ENCODE peak calls at places on chromosomes 13 and 19, in five cellular contexts. One of them, this sample, is unnamed.

GRCh38 chr13:34364633-34365032 is 546.7 kb downstream of the RFC3 start:
- DNase-seq in neural crest cell: no peak
- DNase-seq in body of pancreas: no peak
- DNase-seq in endothelial cell: no peak
- DNase-seq in B cell: no peak
- DNase-seq in this sample: no peak

GRCh38 chr19:4061178-4061682 is 5.5 kb downstream of the ZBTB7A start:
- DNase-seq in B cell: peak; percentile 65
- DNase-seq in neural crest cell: no peak
- DNase-seq in body of pancreas: peak; percentile 90
- DNase-seq in endothelial cell: no peak
- DNase-seq in this sample: no peak

GRCh38 chr13:61258185-61258584 is 157.5 kb downstream of the PCDH20 start:
- DNase-seq in body of pancreas: no peak
- DNase-seq in endothelial cell: no peak
- DNase-seq in B cell: no peak
- DNase-seq in neural crest cell: no peak
- DNase-seq in this sample: no peak

GRCh38 chr19:35717665-35718344 is at the start of gene KMT2B:
- DNase-seq in body of pancreas: no peak
- DNase-seq in B cell: no peak
- DNase-seq in endothelial cell: no peak
- DNase-seq in neural crest cell: peak; percentile 87
- DNase-seq in this sample: peak; percentile 99

GRCh38 chr19:41149831-41150230 is 35.6 kb downstream of the CYP2F1 start:
- DNase-seq in body of pancreas: no peak
- DNase-seq in neural crest cell: no peak
- DNase-seq in endothelial cell: no peak
- DNase-seq in B cell: no peak
- DNase-seq in this sample: no peak

GRCh38 chr13:96822900-96823299 is 171.4 kb downstream of the OXGR1 start:
- DNase-seq in B cell: no peak
- DNase-seq in neural crest cell: no peak
- DNase-seq in endothelial cell: peak; percentile 44
- DNase-seq in body of pancreas: peak; percentile 34
- DNase-seq in this sample: peak; percentile 20

GRCh38 chr13:78228940-78229339 is 310.3 kb upstream of the EDNRB start:
- DNase-seq in B cell: no peak
- DNase-seq in body of pancreas: no peak
- DNase-seq in endothelial cell: no peak
- DNase-seq in neural crest cell: no peak
- DNase-seq in this sample: no peak

GRCh38 chr13:88887045-88887662 is 1216.0 kb downstream of the SLITRK5 start:
- DNase-seq in body of pancreas: no peak
- DNase-seq in B cell: no peak
- DNase-seq in endothelial cell: no peak
- DNase-seq in neural crest cell: no peak
- DNase-seq in this sample: no peak

GRCh38 chr13:113493315-113493951 is 2.9 kb upstream of the DCUN1D2 start:
- DNase-seq in B cell: no peak
- DNase-seq in endothelial cell: no peak
- DNase-seq in neural crest cell: no peak
- DNase-seq in body of pancreas: no peak
- DNase-seq in this sample: peak; percentile 58

GRCh38 chr19:31110331-31110730 is 238.9 kb downstream of the TSHZ3 start:
- DNase-seq in neural crest cell: no peak
- DNase-seq in body of pancreas: no peak
- DNase-seq in endothelial cell: peak; percentile 13
- DNase-seq in B cell: no peak
- DNase-seq in this sample: no peak

GRCh38 chr13:77360032-77360431 is 33.1 kb upstream of the MYCBP2 start:
- DNase-seq in body of pancreas: no peak
- DNase-seq in B cell: no peak
- DNase-seq in neural crest cell: no peak
- DNase-seq in endothelial cell: no peak
- DNase-seq in this sample: no peak

GRCh38 chr13:23512762-23513395 is 57.3 kb upstream of the TNFRSF19 start:
- DNase-seq in neural crest cell: no peak
- DNase-seq in endothelial cell: no peak
- DNase-seq in B cell: no peak
- DNase-seq in body of pancreas: no peak
- DNase-seq in this sample: no peak
- TF ChIP-seq CTCF in neural crest cell: peak; percentile 35
- TF ChIP-seq CTCF in endothelial cell: peak; percentile 70
- TF ChIP-seq CTCF in B cell: peak; percentile 23
- TF ChIP-seq CTCF in body of pancreas: no peak
- TF ChIP-seq CTCF in this sample: no peak

GRCh38 chr13:68261105-68261504 is 1031.0 kb upstream of the PCDH9 start:
- DNase-seq in neural crest cell: no peak
- DNase-seq in body of pancreas: no peak
- DNase-seq in endothelial cell: no peak
- DNase-seq in B cell: no peak
- DNase-seq in this sample: no peak
- TF ChIP-seq CTCF in neural crest cell: no peak
- TF ChIP-seq CTCF in body of pancreas: no peak
- TF ChIP-seq CTCF in endothelial cell: no peak
- TF ChIP-seq CTCF in B cell: no peak
- TF ChIP-seq CTCF in this sample: no peak

GRCh38 chr13:62387642-62388041 is 972.0 kb upstream of the PCDH20 start:
- DNase-seq in B cell: no peak
- DNase-seq in neural crest cell: no peak
- DNase-seq in endothelial cell: no peak
- DNase-seq in body of pancreas: no peak
- DNase-seq in this sample: no peak
- TF ChIP-seq CTCF in B cell: no peak
- TF ChIP-seq CTCF in neural crest cell: peak; percentile 70
- TF ChIP-seq CTCF in endothelial cell: no peak
- TF ChIP-seq CTCF in body of pancreas: no peak
- TF ChIP-seq CTCF in this sample: no peak

GRCh38 chr19:15635016-15635805 is 5.5 kb upstream of the CYP4F3 start:
- DNase-seq in body of pancreas: no peak
- DNase-seq in neural crest cell: no peak
- DNase-seq in B cell: no peak
- DNase-seq in endothelial cell: no peak
- DNase-seq in this sample: no peak
- TF ChIP-seq CTCF in body of pancreas: no peak
- TF ChIP-seq CTCF in neural crest cell: no peak
- TF ChIP-seq CTCF in B cell: no peak
- TF ChIP-seq CTCF in endothelial cell: no peak
- TF ChIP-seq CTCF in this sample: no peak

GRCh38 chr13:31824705-31825512 is 85.6 kb downstream of the RXFP2 start:
- DNase-seq in body of pancreas: no peak
- DNase-seq in endothelial cell: no peak
- DNase-seq in B cell: no peak
- DNase-seq in neural crest cell: no peak
- DNase-seq in this sample: peak; percentile 18
- TF ChIP-seq CTCF in body of pancreas: no peak
- TF ChIP-seq CTCF in endothelial cell: no peak
- TF ChIP-seq CTCF in B cell: no peak
- TF ChIP-seq CTCF in neural crest cell: peak; percentile 34
- TF ChIP-seq CTCF in this sample: no peak

This sample was measured in GM20000.